ENCODE peak calls at places on chromosomes 2 and 18, in six cellular contexts. I, W, L, M, H and E are unnamed samples.
A peak's percentile ranks its signal among the peaks of the same experiment; 100 is the strongest.

GRCh38 chr2:239116456-239117246 is 268.8 kb downstream of the TWIST2 start:
- DNase-seq in W (no peak), I (no peak), M (no peak), L (no peak), H (no peak), E (no peak)

GRCh38 chr2:141455877-141456276 is 674.9 kb downstream of the LRP1B start:
- DNase-seq in H (no peak), M (no peak), I (no peak), L (no peak), W (no peak), E (no peak)

GRCh38 chr2:229387815-229388214 is 116.7 kb upstream of the PID1 start:
- DNase-seq in W (no peak), H (no peak), M (no peak), L (no peak), I (no peak), E (no peak)

GRCh38 chr18:28855989-28856388 is 679.1 kb upstream of the CDH2 start:
- DNase-seq in H (no peak), M (peak; percentile 47), W (no peak), I (no peak), L (no peak), E (no peak)

GRCh38 chr2:187354653-187355052 is 93.4 kb downstream of the CALCRL start:
- DNase-seq in M (no peak), W (no peak), I (no peak), H (no peak), L (no peak), E (no peak)

GRCh38 chr2:127083819-127084503 is 23.0 kb downstream of the BIN1 start:
- DNase-seq in H (no peak), L (no peak), M (no peak), W (no peak), I (peak; percentile 85), E (no peak)

GRCh38 chr2:109547280-109547679 is 66.5 kb downstream of the SEPTIN10 start:
- DNase-seq in M (no peak), I (no peak), L (no peak), W (no peak), H (no peak), E (no peak)

GRCh38 chr2:21256006-21256405 is 132.2 kb downstream of the TDRD15 start:
- DNase-seq in M (no peak), I (no peak), L (no peak), H (no peak), W (no peak), E (no peak)

GRCh38 chr2:30932850-30933249 is 125.6 kb upstream of the CAPN13 start:
- DNase-seq in I (no peak), W (no peak), L (peak; percentile 71), M (no peak), H (no peak), E (no peak)

GRCh38 chr2:16798472-16798871 is 132.8 kb upstream of the CYRIA start:
- DNase-seq in W (no peak), L (no peak), M (no peak), H (no peak), I (no peak), E (no peak)

DNA sequence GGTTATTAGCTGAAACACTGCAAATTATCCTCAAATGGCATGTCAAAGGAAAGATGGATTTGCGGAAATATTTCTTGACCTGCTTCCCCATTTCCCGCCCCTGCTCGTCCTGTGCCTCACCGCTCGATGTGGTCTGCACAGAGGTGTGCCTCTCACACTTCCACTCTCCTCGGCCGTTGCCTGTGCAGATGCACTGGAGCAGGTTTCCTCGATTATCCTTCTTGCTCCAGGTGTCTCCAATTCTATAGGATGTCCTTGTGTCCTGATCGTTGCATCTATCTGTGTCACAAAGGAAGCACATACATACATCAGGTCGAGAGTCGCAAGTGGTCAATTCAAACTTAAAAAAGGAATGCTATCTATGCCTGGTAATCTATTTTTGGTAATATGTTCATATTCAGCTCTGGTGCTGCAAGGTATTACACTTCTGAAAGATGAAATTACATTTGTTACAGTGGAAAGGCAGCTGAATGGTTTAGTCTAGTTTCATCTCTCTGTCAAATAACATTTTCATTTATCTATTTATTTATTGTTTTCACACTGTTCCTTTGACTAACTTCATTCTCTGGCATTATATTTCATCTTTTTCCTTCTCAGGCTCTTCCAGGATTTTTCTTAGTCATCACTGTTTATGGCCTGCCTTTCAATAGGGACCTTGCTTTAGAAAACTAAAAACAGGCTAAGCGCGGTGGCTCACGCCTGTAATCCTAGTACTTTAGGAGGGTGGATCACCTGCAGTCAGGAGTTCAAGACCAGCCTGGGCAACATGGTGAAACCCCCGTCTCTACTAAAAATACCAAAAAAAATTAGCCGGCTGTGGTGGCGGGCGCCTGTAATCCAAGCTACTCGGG is 7.6 kb downstream of the FN1 start:
- DNase-seq in M (no peak), H (no peak), W (no peak), I (no peak), L (no peak), E (no peak)
- TF ChIP-seq CTCF in M (no peak), H (no peak), W (no peak), I (no peak), L (no peak), E (no peak)

GRCh38 chr2:63047534-63048281 is 2.9 kb upstream of the OTX1 start:
- DNase-seq in L (peak; percentile 41), M (peak; percentile 85), H (no peak), I (peak; percentile 34), W (no peak), E (peak; percentile 47)
- TF ChIP-seq CTCF in L (no peak), M (peak; percentile 39), H (no peak), I (no peak), W (no peak), E (peak; percentile 43)

GRCh38 chr2:46963961-46964673 is 48.5 kb upstream of the MCFD2 start:
- DNase-seq in M (no peak), H (no peak), W (no peak), L (peak; percentile 14), I (no peak), E (no peak)

GRCh38 chr2:46963210-46963609 is 47.6 kb upstream of the MCFD2 start:
- DNase-seq in I (no peak), L (no peak), H (no peak), W (no peak), M (peak; percentile 24), E (no peak)

GRCh38 chr2:46962751-46963150 is 47.1 kb upstream of the MCFD2 start:
- DNase-seq in M (no peak), L (no peak), I (no peak), H (no peak), W (no peak), E (no peak)

GRCh38 chr2:46958431-46959017 is 42.9 kb upstream of the MCFD2 start:
- DNase-seq in W (no peak), M (no peak), L (no peak), H (no peak), I (no peak), E (no peak)

DNA sequence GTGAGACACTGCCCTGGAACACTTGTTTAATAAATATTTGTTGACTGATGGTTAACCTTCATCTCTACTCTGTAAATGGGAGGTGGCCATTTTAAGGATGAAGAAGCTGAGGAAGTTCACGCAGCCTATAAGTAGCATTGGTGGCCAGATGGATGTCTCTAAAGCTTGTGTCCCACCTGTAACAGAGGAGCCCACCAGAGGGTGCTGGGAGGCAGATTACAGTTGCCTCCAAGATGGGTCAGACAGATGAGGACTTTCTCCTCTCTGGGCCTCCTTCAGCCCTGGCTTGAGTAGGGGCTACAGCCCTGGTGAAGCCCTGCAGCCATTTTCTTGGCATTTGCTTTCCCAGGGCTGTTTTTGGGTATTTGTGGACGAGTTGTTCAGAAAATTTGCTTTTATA is 45.0 kb upstream of the MCFD2 start:
- DNase-seq in M (no peak), W (no peak), H (no peak), I (no peak), L (peak; percentile 16), E (no peak)
- TF ChIP-seq CTCF in M (peak; percentile 53), W (no peak), H (no peak), I (no peak), L (no peak), E (no peak)

GRCh38 chr2:29207352-29207751 is 92.1 kb downstream of the CLIP4 start:
- DNase-seq in M (no peak), W (no peak), I (no peak), L (no peak), H (no peak), E (no peak)

GRCh38 chr2:29206941-29207340 is 91.7 kb downstream of the CLIP4 start:
- DNase-seq in I (no peak), W (no peak), L (no peak), H (no peak), M (peak; percentile 69), E (no peak)

GRCh38 chr2:29212009-29212408 is 96.8 kb downstream of the CLIP4 start:
- DNase-seq in W (no peak), M (peak; percentile 63), L (no peak), I (no peak), H (peak; percentile 6), E (no peak)

GRCh38 chr2:29213871-29214341 is 98.7 kb downstream of the CLIP4 start:
- DNase-seq in W (no peak), H (no peak), I (no peak), M (peak; percentile 40), L (no peak), E (no peak)

DNA sequence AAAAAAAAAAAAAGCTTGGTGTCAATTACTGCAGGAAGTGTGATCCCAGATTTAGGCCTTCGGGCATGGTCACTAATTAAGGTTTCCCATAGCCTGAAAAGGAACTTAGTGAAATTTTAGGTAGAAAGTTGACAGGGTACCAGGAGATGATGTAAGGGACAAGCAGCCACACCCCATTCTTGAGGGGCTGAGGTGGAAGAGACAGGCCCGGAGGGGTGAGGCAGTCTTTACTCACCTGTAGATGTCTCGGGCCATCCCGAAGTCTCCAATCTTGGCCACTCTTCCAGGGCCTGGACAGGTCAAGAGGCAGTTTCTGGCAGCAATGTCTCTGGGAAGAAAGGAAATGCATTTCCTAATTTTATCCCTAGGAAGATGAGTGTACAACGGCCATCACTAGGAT is 94.3 kb downstream of the CLIP4 start:
- DNase-seq in H (no peak), M (peak; percentile 13), I (no peak), W (no peak), L (no peak), E (no peak)
- TF ChIP-seq CTCF in H (no peak), M (no peak), I (no peak), W (no peak), L (no peak), E (no peak)

GRCh38 chr18:75173125-75173432 is 35.9 kb downstream of the PTGR3 start:
- DNase-seq in W (no peak), I (no peak), H (no peak), M (peak; percentile 45), L (no peak), E (peak; percentile 88)
- TF ChIP-seq CTCF in W (no peak), I (no peak), H (no peak), M (peak; percentile 42), L (no peak), E (peak; percentile 39)

GRCh38 chr2:57621984-57622383 is 424.6 kb upstream of the VRK2 start:
- DNase-seq in L (no peak), H (no peak), I (no peak), M (no peak), W (no peak), E (no peak)
- TF ChIP-seq CTCF in L (no peak), H (no peak), I (no peak), M (no peak), W (no peak), E (no peak)

GRCh38 chr2:221264318-221264717 is 307.8 kb downstream of the EPHA4 start:
- DNase-seq in H (no peak), W (no peak), L (no peak), I (no peak), M (no peak), E (no peak)
- TF ChIP-seq CTCF in H (no peak), W (no peak), L (no peak), I (no peak), M (peak; percentile 39), E (no peak)